ENCODE peak calls at places on chromosomes 2 and 18, in eight cellular contexts. One of them, this sample, is unnamed.

GRCh38 chr2:112799291-112799975 is 15.1 kb upstream of the IL1A start:
- DNase-seq in WTC11: no peak
- DNase-seq in left cardiac atrium: no peak
- DNase-seq in B cell: no peak
- DNase-seq in stimulated activated naive CD8-positive, alpha-beta T cell treated with anti-CD3 and anti-CD28 coated beads, Interleukin-15, Interleukin-2, amounts not matched to agents 100 U/mL and 50 U/mL, for 24 hours: no peak
- DNase-seq in skeletal muscle cell: no peak
- DNase-seq in D341Med: no peak
- DNase-seq in RWPE1: no peak
- DNase-seq in this sample: no peak

GRCh38 chr2:230774348-230774951 is 61.8 kb downstream of the CAB39 start:
- DNase-seq in stimulated activated naive CD8-positive, alpha-beta T cell treated with anti-CD3 and anti-CD28 coated beads, Interleukin-15, Interleukin-2, amounts not matched to agents 100 U/mL and 50 U/mL, for 24 hours: no peak
- DNase-seq in WTC11: no peak
- DNase-seq in skeletal muscle cell: peak; percentile 70
- DNase-seq in left cardiac atrium: no peak
- DNase-seq in D341Med: no peak
- DNase-seq in RWPE1: peak; percentile 71
- DNase-seq in B cell: no peak
- DNase-seq in this sample: no peak

GRCh38 chr2:174574657-174575056 is 22.9 kb downstream of the WIPF1 start:
- DNase-seq in stimulated activated naive CD8-positive, alpha-beta T cell treated with anti-CD3 and anti-CD28 coated beads, Interleukin-15, Interleukin-2, amounts not matched to agents 100 U/mL and 50 U/mL, for 24 hours: no peak
- DNase-seq in skeletal muscle cell: no peak
- DNase-seq in D341Med: no peak
- DNase-seq in left cardiac atrium: no peak
- DNase-seq in RWPE1: no peak
- DNase-seq in WTC11: no peak
- DNase-seq in B cell: no peak
- DNase-seq in this sample: no peak

GRCh38 chr2:10339647-10340592 is 37.2 kb downstream of the HPCAL1 start:
- DNase-seq in left cardiac atrium: no peak
- DNase-seq in skeletal muscle cell: no peak
- DNase-seq in D341Med: no peak
- DNase-seq in B cell: no peak
- DNase-seq in stimulated activated naive CD8-positive, alpha-beta T cell treated with anti-CD3 and anti-CD28 coated beads, Interleukin-15, Interleukin-2, amounts not matched to agents 100 U/mL and 50 U/mL, for 24 hours: no peak
- DNase-seq in WTC11: no peak
- DNase-seq in RWPE1: peak; percentile 10
- DNase-seq in this sample: no peak

GRCh38 chr2:62010632-62011276 is 105.3 kb downstream of the COMMD1 start:
- DNase-seq in B cell: no peak
- DNase-seq in skeletal muscle cell: no peak
- DNase-seq in left cardiac atrium: no peak
- DNase-seq in RWPE1: no peak
- DNase-seq in stimulated activated naive CD8-positive, alpha-beta T cell treated with anti-CD3 and anti-CD28 coated beads, Interleukin-15, Interleukin-2, amounts not matched to agents 100 U/mL and 50 U/mL, for 24 hours: no peak
- DNase-seq in D341Med: no peak
- DNase-seq in WTC11: no peak
- DNase-seq in this sample: no peak

GRCh38 chr2:130382313-130382917 is 26.6 kb downstream of the PTPN18 start:
- DNase-seq in stimulated activated naive CD8-positive, alpha-beta T cell treated with anti-CD3 and anti-CD28 coated beads, Interleukin-15, Interleukin-2, amounts not matched to agents 100 U/mL and 50 U/mL, for 24 hours: no peak
- DNase-seq in B cell: no peak
- DNase-seq in RWPE1: no peak
- DNase-seq in D341Med: no peak
- DNase-seq in left cardiac atrium: no peak
- DNase-seq in skeletal muscle cell: no peak
- DNase-seq in WTC11: no peak
- DNase-seq in this sample: no peak

GRCh38 chr2:234279646-234280045 is 217.2 kb downstream of the ARL4C start:
- DNase-seq in RWPE1: no peak
- DNase-seq in D341Med: no peak
- DNase-seq in stimulated activated naive CD8-positive, alpha-beta T cell treated with anti-CD3 and anti-CD28 coated beads, Interleukin-15, Interleukin-2, amounts not matched to agents 100 U/mL and 50 U/mL, for 24 hours: no peak
- DNase-seq in B cell: no peak
- DNase-seq in skeletal muscle cell: no peak
- DNase-seq in WTC11: no peak
- DNase-seq in left cardiac atrium: no peak
- DNase-seq in this sample: no peak

GRCh38 chr2:86037141-86037794 is 68.4 kb downstream of the POLR1A start:
- DNase-seq in D341Med: no peak
- DNase-seq in WTC11: no peak
- DNase-seq in stimulated activated naive CD8-positive, alpha-beta T cell treated with anti-CD3 and anti-CD28 coated beads, Interleukin-15, Interleukin-2, amounts not matched to agents 100 U/mL and 50 U/mL, for 24 hours: peak; percentile 68
- DNase-seq in skeletal muscle cell: no peak
- DNase-seq in left cardiac atrium: peak; percentile 75
- DNase-seq in RWPE1: no peak
- DNase-seq in B cell: peak; percentile 42
- DNase-seq in this sample: no peak

GRCh38 chr18:10457798-10458197 is 3.4 kb downstream of the APCDD1 start:
- DNase-seq in RWPE1: no peak
- DNase-seq in WTC11: no peak
- DNase-seq in left cardiac atrium: no peak
- DNase-seq in skeletal muscle cell: no peak
- DNase-seq in D341Med: no peak
- DNase-seq in stimulated activated naive CD8-positive, alpha-beta T cell treated with anti-CD3 and anti-CD28 coated beads, Interleukin-15, Interleukin-2, amounts not matched to agents 100 U/mL and 50 U/mL, for 24 hours: no peak
- DNase-seq in B cell: no peak
- DNase-seq in this sample: no peak

GRCh38 chr2:163723352-163723751 is 12.5 kb downstream of the FIGN start:
- DNase-seq in B cell: no peak
- DNase-seq in stimulated activated naive CD8-positive, alpha-beta T cell treated with anti-CD3 and anti-CD28 coated beads, Interleukin-15, Interleukin-2, amounts not matched to agents 100 U/mL and 50 U/mL, for 24 hours: no peak
- DNase-seq in RWPE1: no peak
- DNase-seq in skeletal muscle cell: no peak
- DNase-seq in WTC11: no peak
- DNase-seq in left cardiac atrium: no peak
- DNase-seq in D341Med: no peak
- DNase-seq in this sample: no peak

GRCh38 chr2:15640291-15640711 is 48.6 kb downstream of the DDX1 start:
- DNase-seq in D341Med: no peak
- DNase-seq in WTC11: no peak
- DNase-seq in skeletal muscle cell: peak; percentile 66
- DNase-seq in stimulated activated naive CD8-positive, alpha-beta T cell treated with anti-CD3 and anti-CD28 coated beads, Interleukin-15, Interleukin-2, amounts not matched to agents 100 U/mL and 50 U/mL, for 24 hours: no peak
- DNase-seq in B cell: no peak
- DNase-seq in left cardiac atrium: peak; percentile 40
- DNase-seq in RWPE1: peak; percentile 74
- DNase-seq in this sample: peak; percentile 10

GRCh38 chr2:231673348-231673770 is 35.0 kb upstream of the PTMA start:
- DNase-seq in D341Med: peak; percentile 69
- DNase-seq in RWPE1: no peak
- DNase-seq in WTC11: peak; percentile 96
- DNase-seq in left cardiac atrium: peak; percentile 74
- DNase-seq in B cell: no peak
- DNase-seq in stimulated activated naive CD8-positive, alpha-beta T cell treated with anti-CD3 and anti-CD28 coated beads, Interleukin-15, Interleukin-2, amounts not matched to agents 100 U/mL and 50 U/mL, for 24 hours: no peak
- DNase-seq in skeletal muscle cell: no peak
- DNase-seq in this sample: peak; percentile 88

GRCh38 chr2:226891780-226892590 is 56.1 kb downstream of the RHBDD1 start:
- DNase-seq in stimulated activated naive CD8-positive, alpha-beta T cell treated with anti-CD3 and anti-CD28 coated beads, Interleukin-15, Interleukin-2, amounts not matched to agents 100 U/mL and 50 U/mL, for 24 hours: no peak
- DNase-seq in left cardiac atrium: no peak
- DNase-seq in B cell: no peak
- DNase-seq in RWPE1: peak; percentile 11
- DNase-seq in D341Med: no peak
- DNase-seq in WTC11: no peak
- DNase-seq in skeletal muscle cell: peak; percentile 84
- DNase-seq in this sample: no peak

GRCh38 chr2:226865273-226865672 is 29.4 kb downstream of the RHBDD1 start:
- DNase-seq in WTC11: no peak
- DNase-seq in stimulated activated naive CD8-positive, alpha-beta T cell treated with anti-CD3 and anti-CD28 coated beads, Interleukin-15, Interleukin-2, amounts not matched to agents 100 U/mL and 50 U/mL, for 24 hours: no peak
- DNase-seq in D341Med: no peak
- DNase-seq in skeletal muscle cell: no peak
- DNase-seq in B cell: no peak
- DNase-seq in left cardiac atrium: no peak
- DNase-seq in RWPE1: no peak
- DNase-seq in this sample: no peak

GRCh38 chr2:105644174-105644980 is 100.3 kb upstream of the NCK2 start:
- DNase-seq in RWPE1: no peak
- DNase-seq in stimulated activated naive CD8-positive, alpha-beta T cell treated with anti-CD3 and anti-CD28 coated beads, Interleukin-15, Interleukin-2, amounts not matched to agents 100 U/mL and 50 U/mL, for 24 hours: no peak
- DNase-seq in D341Med: no peak
- DNase-seq in skeletal muscle cell: no peak
- DNase-seq in left cardiac atrium: no peak
- DNase-seq in WTC11: no peak
- DNase-seq in B cell: no peak
- DNase-seq in this sample: no peak

GRCh38 chr2:171248205-171248662 is 87.5 kb upstream of the TLK1 start:
- DNase-seq in skeletal muscle cell: no peak
- DNase-seq in stimulated activated naive CD8-positive, alpha-beta T cell treated with anti-CD3 and anti-CD28 coated beads, Interleukin-15, Interleukin-2, amounts not matched to agents 100 U/mL and 50 U/mL, for 24 hours: no peak
- DNase-seq in B cell: peak; percentile 14
- DNase-seq in WTC11: no peak
- DNase-seq in D341Med: no peak
- DNase-seq in RWPE1: no peak
- DNase-seq in left cardiac atrium: no peak
- DNase-seq in this sample: no peak

GRCh38 chr18:59957957-59958356 is 58.2 kb downstream of the PMAIP1 start:
- DNase-seq in stimulated activated naive CD8-positive, alpha-beta T cell treated with anti-CD3 and anti-CD28 coated beads, Interleukin-15, Interleukin-2, amounts not matched to agents 100 U/mL and 50 U/mL, for 24 hours: peak; percentile 24
- DNase-seq in RWPE1: no peak
- DNase-seq in D341Med: peak; percentile 83
- DNase-seq in WTC11: no peak
- DNase-seq in left cardiac atrium: peak; percentile 43
- DNase-seq in skeletal muscle cell: peak; percentile 67
- DNase-seq in B cell: no peak
- DNase-seq in this sample: peak; percentile 37

GRCh38 chr18:25229858-25230257 is 122.1 kb downstream of the ZNF521 start:
- DNase-seq in left cardiac atrium: no peak
- DNase-seq in RWPE1: no peak
- DNase-seq in WTC11: no peak
- DNase-seq in skeletal muscle cell: no peak
- DNase-seq in D341Med: no peak
- DNase-seq in B cell: no peak
- DNase-seq in stimulated activated naive CD8-positive, alpha-beta T cell treated with anti-CD3 and anti-CD28 coated beads, Interleukin-15, Interleukin-2, amounts not matched to agents 100 U/mL and 50 U/mL, for 24 hours: no peak
- DNase-seq in this sample: no peak

GRCh38 chr2:239253264-239253663 is 147.6 kb downstream of the HDAC4 start:
- DNase-seq in stimulated activated naive CD8-positive, alpha-beta T cell treated with anti-CD3 and anti-CD28 coated beads, Interleukin-15, Interleukin-2, amounts not matched to agents 100 U/mL and 50 U/mL, for 24 hours: no peak
- DNase-seq in D341Med: no peak
- DNase-seq in RWPE1: no peak
- DNase-seq in B cell: peak; percentile 50
- DNase-seq in skeletal muscle cell: no peak
- DNase-seq in left cardiac atrium: no peak
- DNase-seq in WTC11: no peak
- DNase-seq in this sample: no peak

GRCh38 chr18:3321133-3321812 is 59.3 kb downstream of the MYL12B start:
- DNase-seq in WTC11: no peak
- DNase-seq in D341Med: no peak
- DNase-seq in B cell: no peak
- DNase-seq in left cardiac atrium: no peak
- DNase-seq in RWPE1: peak; percentile 95
- DNase-seq in skeletal muscle cell: peak; percentile 94
- DNase-seq in stimulated activated naive CD8-positive, alpha-beta T cell treated with anti-CD3 and anti-CD28 coated beads, Interleukin-15, Interleukin-2, amounts not matched to agents 100 U/mL and 50 U/mL, for 24 hours: no peak
- DNase-seq in this sample: peak; percentile 83

GRCh38 chr2:8500124-8501054 is 181.5 kb upstream of the ID2 start:
- DNase-seq in D341Med: no peak
- DNase-seq in left cardiac atrium: no peak
- DNase-seq in stimulated activated naive CD8-positive, alpha-beta T cell treated with anti-CD3 and anti-CD28 coated beads, Interleukin-15, Interleukin-2, amounts not matched to agents 100 U/mL and 50 U/mL, for 24 hours: no peak
- DNase-seq in RWPE1: no peak
- DNase-seq in skeletal muscle cell: peak; percentile 6
- DNase-seq in B cell: no peak
- DNase-seq in WTC11: no peak
- DNase-seq in this sample: no peak

GRCh38 chr2:15560988-15561573 is at the start of gene NBAS:
- DNase-seq in left cardiac atrium: peak; percentile 87
- DNase-seq in WTC11: peak; percentile 81
- DNase-seq in stimulated activated naive CD8-positive, alpha-beta T cell treated with anti-CD3 and anti-CD28 coated beads, Interleukin-15, Interleukin-2, amounts not matched to agents 100 U/mL and 50 U/mL, for 24 hours: peak; percentile 78
- DNase-seq in D341Med: peak; percentile 86
- DNase-seq in skeletal muscle cell: peak; percentile 61
- DNase-seq in RWPE1: peak; percentile 77
- DNase-seq in B cell: peak; percentile 78
- DNase-seq in this sample: peak; percentile 76

GRCh38 chr2:149080964-149081363 is 42.5 kb downstream of the LYPD6B start:
- DNase-seq in stimulated activated naive CD8-positive, alpha-beta T cell treated with anti-CD3 and anti-CD28 coated beads, Interleukin-15, Interleukin-2, amounts not matched to agents 100 U/mL and 50 U/mL, for 24 hours: no peak
- DNase-seq in RWPE1: no peak
- DNase-seq in B cell: no peak
- DNase-seq in left cardiac atrium: no peak
- DNase-seq in skeletal muscle cell: no peak
- DNase-seq in WTC11: no peak
- DNase-seq in D341Med: no peak
- DNase-seq in this sample: no peak

GRCh38 chr2:168661404-168661869 is 141.0 kb upstream of the NOSTRIN start:
- DNase-seq in WTC11: peak; percentile 41
- DNase-seq in stimulated activated naive CD8-positive, alpha-beta T cell treated with anti-CD3 and anti-CD28 coated beads, Interleukin-15, Interleukin-2, amounts not matched to agents 100 U/mL and 50 U/mL, for 24 hours: no peak
- DNase-seq in D341Med: peak; percentile 47
- DNase-seq in RWPE1: no peak
- DNase-seq in B cell: no peak
- DNase-seq in skeletal muscle cell: no peak
- DNase-seq in left cardiac atrium: no peak
- DNase-seq in this sample: no peak

GRCh38 chr2:88874063-88874657 is 182.7 kb downstream of the RPIA start:
- DNase-seq in B cell: peak; percentile 68
- DNase-seq in WTC11: peak; percentile 26
- DNase-seq in left cardiac atrium: no peak
- DNase-seq in skeletal muscle cell: peak; percentile 4
- DNase-seq in RWPE1: peak; percentile 32
- DNase-seq in stimulated activated naive CD8-positive, alpha-beta T cell treated with anti-CD3 and anti-CD28 coated beads, Interleukin-15, Interleukin-2, amounts not matched to agents 100 U/mL and 50 U/mL, for 24 hours: peak; percentile 32
- DNase-seq in D341Med: peak; percentile 41
- DNase-seq in this sample: peak; percentile 41

GRCh38 chr18:23888880-23889279 is 125.7 kb upstream of the TTC39C start:
- DNase-seq in RWPE1: no peak
- DNase-seq in stimulated activated naive CD8-positive, alpha-beta T cell treated with anti-CD3 and anti-CD28 coated beads, Interleukin-15, Interleukin-2, amounts not matched to agents 100 U/mL and 50 U/mL, for 24 hours: no peak
- DNase-seq in left cardiac atrium: no peak
- DNase-seq in D341Med: no peak
- DNase-seq in B cell: no peak
- DNase-seq in skeletal muscle cell: no peak
- DNase-seq in WTC11: no peak
- DNase-seq in this sample: no peak

GRCh38 chr2:170930132-170931109 is 1.4 kb downstream of the GORASP2 start:
- DNase-seq in RWPE1: peak; percentile 78
- DNase-seq in left cardiac atrium: peak; percentile 31
- DNase-seq in D341Med: peak; percentile 60
- DNase-seq in B cell: peak; percentile 64
- DNase-seq in stimulated activated naive CD8-positive, alpha-beta T cell treated with anti-CD3 and anti-CD28 coated beads, Interleukin-15, Interleukin-2, amounts not matched to agents 100 U/mL and 50 U/mL, for 24 hours: peak; percentile 51
- DNase-seq in WTC11: no peak
- DNase-seq in skeletal muscle cell: no peak
- DNase-seq in this sample: peak; percentile 51

GRCh38 chr2:60794271-60794863 is 38.3 kb downstream of the PAPOLG start:
- DNase-seq in B cell: peak; percentile 52
- DNase-seq in D341Med: no peak
- DNase-seq in RWPE1: peak; percentile 36
- DNase-seq in WTC11: no peak
- DNase-seq in stimulated activated naive CD8-positive, alpha-beta T cell treated with anti-CD3 and anti-CD28 coated beads, Interleukin-15, Interleukin-2, amounts not matched to agents 100 U/mL and 50 U/mL, for 24 hours: no peak
- DNase-seq in left cardiac atrium: no peak
- DNase-seq in skeletal muscle cell: no peak
- DNase-seq in this sample: peak; percentile 37

GRCh38 chr18:43961713-43962112 is 684.4 kb upstream of the SYT4 start:
- DNase-seq in stimulated activated naive CD8-positive, alpha-beta T cell treated with anti-CD3 and anti-CD28 coated beads, Interleukin-15, Interleukin-2, amounts not matched to agents 100 U/mL and 50 U/mL, for 24 hours: no peak
- DNase-seq in skeletal muscle cell: no peak
- DNase-seq in D341Med: no peak
- DNase-seq in RWPE1: no peak
- DNase-seq in left cardiac atrium: no peak
- DNase-seq in WTC11: no peak
- DNase-seq in B cell: no peak
- DNase-seq in this sample: no peak

GRCh38 chr2:108960006-108960405 is 29.0 kb downstream of the EDAR start:
- DNase-seq in WTC11: no peak
- DNase-seq in stimulated activated naive CD8-positive, alpha-beta T cell treated with anti-CD3 and anti-CD28 coated beads, Interleukin-15, Interleukin-2, amounts not matched to agents 100 U/mL and 50 U/mL, for 24 hours: no peak
- DNase-seq in left cardiac atrium: no peak
- DNase-seq in skeletal muscle cell: no peak
- DNase-seq in B cell: no peak
- DNase-seq in RWPE1: no peak
- DNase-seq in D341Med: no peak
- DNase-seq in this sample: no peak

GRCh38 chr2:63503818-63504217 is 84.5 kb downstream of the WDPCP start:
- DNase-seq in stimulated activated naive CD8-positive, alpha-beta T cell treated with anti-CD3 and anti-CD28 coated beads, Interleukin-15, Interleukin-2, amounts not matched to agents 100 U/mL and 50 U/mL, for 24 hours: no peak
- DNase-seq in RWPE1: no peak
- DNase-seq in WTC11: no peak
- DNase-seq in left cardiac atrium: no peak
- DNase-seq in B cell: no peak
- DNase-seq in skeletal muscle cell: no peak
- DNase-seq in D341Med: no peak
- DNase-seq in this sample: no peak

GRCh38 chr2:123157016-123157415 is 868.1 kb upstream of the CNTNAP5 start:
- DNase-seq in left cardiac atrium: no peak
- DNase-seq in RWPE1: no peak
- DNase-seq in B cell: no peak
- DNase-seq in D341Med: no peak
- DNase-seq in WTC11: no peak
- DNase-seq in skeletal muscle cell: no peak
- DNase-seq in stimulated activated naive CD8-positive, alpha-beta T cell treated with anti-CD3 and anti-CD28 coated beads, Interleukin-15, Interleukin-2, amounts not matched to agents 100 U/mL and 50 U/mL, for 24 hours: no peak
- DNase-seq in this sample: no peak

This sample was measured in HTR-8/SVneo.